ENCODE peak calls at places on chromosomes 12 and 14, in four cellular contexts. S is heart left ventricle, G is brain microvascular endothelial cell, B is mesothelial cell of epicardium. M is an unnamed sample.

GRCh38 chr12:56626691-56627090 is 3.4 kb downstream of the BAZ2A start:
- DNase-seq in S (no peak), G (no peak), B (no peak), M (no peak)

GRCh38 chr14:54515670-54516069 is 6.0 kb downstream of the CGRRF1 start:
- DNase-seq in S (no peak), G (no peak), B (no peak), M (no peak)

GRCh38 chr14:78446807-78447206 is 276.6 kb downstream of the NRXN3 start:
- DNase-seq in S (no peak), G (peak; percentile 0), B (no peak), M (no peak)

GRCh38 chr12:131871677-131872076 is 22.7 kb upstream of the ULK1 start:
- DNase-seq in S (no peak), G (no peak), B (no peak), M (no peak)

GRCh38 chr12:108218911-108219310 is 89.8 kb downstream of the WSCD2 start:
- DNase-seq in S (no peak), G (no peak), B (no peak), M (no peak)

GRCh38 chr14:104116544-104117340 is 21.6 kb upstream of the KIF26A start:
- DNase-seq in S (no peak), G (no peak), B (peak; percentile 45), M (no peak)

GRCh38 chr14:94306047-94306978 is 13.2 kb upstream of the SERPINA10 start:
- DNase-seq in S (no peak), G (no peak), B (no peak), M (peak; percentile 62)

GRCh38 chr14:72888202-72888601 is 5.7 kb downstream of the DPF3 start:
- DNase-seq in S (no peak), G (no peak), B (no peak), M (no peak)

GRCh38 chr14:82915381-82915780 is 1381.7 kb upstream of the SEL1L start:
- DNase-seq in S (peak; percentile 6), G (no peak), B (no peak), M (no peak)

GRCh38 chr12:13135336-13136178 is 32.1 kb upstream of the GSG1 start:
- DNase-seq in S (no peak), G (peak; percentile 89), B (peak; percentile 28), M (peak; percentile 89)

GRCh38 chr12:106303202-106303820 is 778 bp downstream of the TCP11L2 start:
- DNase-seq in S (peak; percentile 95), G (peak; percentile 74), B (peak; percentile 73), M (peak; percentile 93)

GRCh38 chr14:83660597-83660996 is 1869.3 kb upstream of the FLRT2 start:
- DNase-seq in S (no peak), G (no peak), B (no peak), M (no peak)

GRCh38 chr12:120597861-120598260 is 16.7 kb upstream of the POP5 start:
- DNase-seq in S (no peak), G (no peak), B (no peak), M (no peak)

GRCh38 chr12:1533205-1533601 is 61.2 kb downstream of the FBXL14 start:
- DNase-seq in S (no peak), G (no peak), B (no peak), M (peak; percentile 53)

GRCh38 chr12:33476058-33476457 is 36.4 kb upstream of the SYT10 start:
- DNase-seq in S (no peak), G (no peak), B (no peak), M (no peak)

GRCh38 chr14:90109858-90110257 is 48.1 kb downstream of the KCNK13 start:
- DNase-seq in S (no peak), G (no peak), B (no peak), M (no peak)

GRCh38 chr12:68119724-68120211 is 39.8 kb downstream of the IFNG start:
- DNase-seq in S (no peak), G (no peak), B (no peak), M (no peak)

GRCh38 chr14:55328317-55328716 is 57.1 kb downstream of the FBXO34 start:
- DNase-seq in S (no peak), G (peak; percentile 25), B (no peak), M (no peak)

GRCh38 chr12:100356646-100357223 is at the start of gene SLC17A8:
- DNase-seq in S (no peak), G (no peak), B (no peak), M (no peak)

GRCh38 chr12:101010881-101011280 is 199.2 kb downstream of the SLC5A8 start:
- DNase-seq in S (no peak), G (no peak), B (no peak), M (no peak)

GRCh38 chr14:100930270-100930669 is 26.7 kb upstream of the RTL1 start:
- DNase-seq in S (no peak), G (no peak), B (no peak), M (no peak)

GRCh38 chr12:53268637-53269562 is 801 bp downstream of the ESPL1 start:
- DNase-seq in S (no peak), G (no peak), B (no peak), M (no peak)

GRCh38 chr12:53267309-53268008 is 640 bp upstream of the ESPL1 start:
- DNase-seq in S (no peak), G (no peak), B (no peak), M (no peak)

GRCh38 chr12:53265783-53266182 is 2.3 kb upstream of the ESPL1 start:
- DNase-seq in S (no peak), G (no peak), B (no peak), M (no peak)

DNA sequence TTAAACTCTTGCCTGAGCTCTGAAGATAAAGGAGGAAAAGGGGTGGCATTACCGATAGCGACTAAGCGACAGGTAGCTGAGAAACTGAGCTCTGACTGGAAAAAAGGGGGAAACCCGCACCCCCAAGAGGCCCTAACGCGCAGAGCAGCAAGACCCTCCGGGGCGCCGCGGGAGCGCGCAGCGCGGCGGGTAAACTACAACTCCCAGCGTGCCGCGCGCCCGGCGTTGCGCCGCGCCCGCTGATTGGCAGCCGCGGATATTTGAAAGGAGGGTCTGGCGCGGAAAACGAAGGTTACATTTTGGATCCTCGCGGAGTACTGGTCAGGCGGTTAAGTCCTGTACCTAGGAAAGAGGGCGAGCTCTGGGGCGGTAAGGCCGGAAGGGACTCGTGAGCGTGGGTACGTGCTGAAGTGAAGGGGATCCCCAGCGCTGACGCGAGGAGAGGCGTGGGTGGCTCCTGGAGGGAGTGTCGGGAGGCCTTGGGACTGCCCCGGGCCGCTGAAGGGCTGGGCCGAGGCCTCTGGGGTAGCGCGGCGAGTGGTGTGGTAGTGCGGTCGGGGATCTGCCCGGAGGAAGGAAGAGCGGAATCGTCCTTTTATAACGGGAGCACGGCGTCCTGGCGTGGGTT is at the start of gene ESPL1:
- DNase-seq in S (peak; percentile 65), G (peak; percentile 65), B (peak; percentile 66), M (peak; percentile 87)
- TF ChIP-seq CTCF in S (no peak), G (peak; percentile 57), B (peak; percentile 31), M (peak; percentile 44)

GRCh38 chr12:133081408-133081806 is 684 bp downstream of the ZNF140 start:
- DNase-seq in S (peak; percentile 6), G (no peak), B (no peak), M (no peak)

GRCh38 chr12:133080051-133080618 is 588 bp upstream of the ZNF140 start:
- DNase-seq in S (peak; percentile 99), G (peak; percentile 99), B (peak; percentile 91), M (peak; percentile 98)

GRCh38 chr12:133083345-133083744 is 2.6 kb downstream of the ZNF140 start:
- DNase-seq in S (no peak), G (no peak), B (no peak), M (no peak)

GRCh38 chr12:133080619-133081407 is at the start of gene ZNF140:
- DNase-seq in S (peak; percentile 97), G (peak; percentile 97), B (peak; percentile 92), M (peak; percentile 98)
- TF ChIP-seq CTCF in S (peak; percentile 18), G (peak; percentile 35), B (peak; percentile 51), M (no peak)

GRCh38 chr14:24234095-24235020 is 1.6 kb downstream of the GMPR2 start:
- DNase-seq in S (no peak), G (no peak), B (no peak), M (no peak)
- TF ChIP-seq CTCF in S (no peak), G (no peak), B (no peak), M (no peak)

GRCh38 chr14:58151701-58152568 is at the start of gene ARMH4:
- DNase-seq in S (peak; percentile 84), G (peak; percentile 61), B (peak; percentile 69), M (peak; percentile 91)
- TF ChIP-seq CTCF in S (no peak), G (no peak), B (no peak), M (peak; percentile 39)

M was measured in osteocyte.